ENCODE peak calls at places on chromosomes 12 and 14, in five cellular contexts. J is HCT116, B is IMR-90, R is neural progenitor cell, G is fibroblast of lung. I is an unnamed sample.

GRCh38 chr12:85130631-85131030 is 94.5 kb downstream of the LRRIQ1 start:
- DNase-seq in J (no peak), B (no peak), R (no peak), G (peak; percentile 0), I (peak; percentile 1)

GRCh38 chr14:103385994-103386491 is 828 bp downstream of the MARK3 start:
- DNase-seq in J (no peak), B (peak; percentile 31), R (peak; percentile 58), G (no peak), I (no peak)

GRCh38 chr14:51342226-51342625 is 102.2 kb downstream of the TMX1 start:
- DNase-seq in J (no peak), B (peak; percentile 56), R (no peak), G (peak; percentile 11), I (peak; percentile 60)

GRCh38 chr14:32457213-32457920 is 128.3 kb downstream of the AKAP6 start:
- DNase-seq in J (no peak), B (peak; percentile 84), R (no peak), G (peak; percentile 68), I (peak; percentile 42)

GRCh38 chr14:59688224-59689170 is 111.9 kb upstream of the CCDC175 start:
- DNase-seq in J (peak; percentile 24), B (peak; percentile 53), R (peak; percentile 69), G (peak; percentile 39), I (peak; percentile 10)

GRCh38 chr14:92501891-92502351 is 11.7 kb upstream of the RIN3 start:
- DNase-seq in J (no peak), B (peak; percentile 60), R (no peak), G (peak; percentile 58), I (peak; percentile 85)

GRCh38 chr12:80877706-80878384 is 59.9 kb downstream of the LIN7A start:
- DNase-seq in J (no peak), B (peak; percentile 49), R (no peak), G (peak; percentile 62), I (peak; percentile 45)

GRCh38 chr12:80226576-80226975 is 127.2 kb downstream of the OTOGL start:
- DNase-seq in J (no peak), B (peak; percentile 68), R (no peak), G (peak; percentile 16), I (peak; percentile 69)

GRCh38 chr12:131521326-131521725 is 189.6 kb upstream of the SFSWAP start:
- DNase-seq in J (no peak), B (no peak), R (no peak), G (no peak), I (no peak)

GRCh38 chr12:69096669-69097364 is 142.6 kb upstream of the CPSF6 start:
- DNase-seq in J (no peak), B (no peak), R (no peak), G (no peak), I (peak; percentile 68)

GRCh38 chr14:88129306-88130056 is 124.5 kb downstream of the GPR65 start:
- DNase-seq in J (no peak), B (peak; percentile 23), R (no peak), G (peak; percentile 7), I (peak; percentile 69)

GRCh38 chr12:27969011-27969900 is 3.3 kb downstream of the PTHLH start:
- DNase-seq in J (no peak), B (peak; percentile 29), R (peak; percentile 54), G (peak; percentile 38), I (peak; percentile 36)

GRCh38 chr12:7060353-7060954 is at the start of gene C1S:
- DNase-seq in J (no peak), B (peak; percentile 99), R (peak; percentile 6), G (peak; percentile 99), I (peak; percentile 92)

GRCh38 chr14:44788612-44789011 is 173.1 kb downstream of the KLHL28 start:
- DNase-seq in J (no peak), B (peak; percentile 12), R (no peak), G (no peak), I (no peak)

GRCh38 chr14:75911883-75912282 is 69.9 kb downstream of the TGFB3 start:
- DNase-seq in J (no peak), B (no peak), R (peak; percentile 89), G (no peak), I (peak; percentile 61)

GRCh38 chr12:54259194-54260011 is 20.5 kb downstream of the CBX5 start:
- DNase-seq in J (peak; percentile 72), B (peak; percentile 87), R (peak; percentile 99), G (peak; percentile 88), I (peak; percentile 78)

GRCh38 chr12:131264625-131265024 is 310.9 kb downstream of the ADGRD1 start:
- DNase-seq in J (no peak), B (no peak), R (no peak), G (no peak), I (no peak)

GRCh38 chr14:91953170-91953985 is 5.9 kb upstream of the FBLN5 start:
- DNase-seq in J (no peak), B (peak; percentile 59), R (no peak), G (peak; percentile 47), I (no peak)

GRCh38 chr12:45260854-45261253 is 45.0 kb downstream of the ANO6 start:
- DNase-seq in J (no peak), B (no peak), R (no peak), G (no peak), I (no peak)

GRCh38 chr12:124976999-124977398 is 11.9 kb downstream of the DHX37 start:
- DNase-seq in J (no peak), B (no peak), R (no peak), G (no peak), I (no peak)

GRCh38 chr14:69767369-69767999 is 542 bp downstream of the SRSF5 start:
- DNase-seq in J (peak; percentile 61), B (peak; percentile 90), R (peak; percentile 97), G (peak; percentile 91), I (peak; percentile 81)

GRCh38 chr14:91371011-91371989 is 46.3 kb downstream of the CCDC88C start:
- DNase-seq in J (no peak), B (no peak), R (no peak), G (no peak), I (no peak)

GRCh38 chr12:31362115-31362758 is 36.3 kb upstream of the SINHCAF start:
- DNase-seq in J (no peak), B (no peak), R (peak; percentile 72), G (no peak), I (no peak)

GRCh38 chr14:103204852-103205540 is 81.7 kb downstream of the TNFAIP2 start:
- DNase-seq in J (peak; percentile 40), B (peak; percentile 28), R (no peak), G (peak; percentile 31), I (peak; percentile 36)

GRCh38 chr12:128587918-128588317 is 235.8 kb downstream of the SLC15A4 start:
- DNase-seq in J (no peak), B (no peak), R (no peak), G (no peak), I (no peak)

GRCh38 chr14:69481815-69482568 is 2.5 kb upstream of the PLEKHD1 start:
- DNase-seq in J (no peak), B (no peak), R (no peak), G (no peak), I (no peak)

GRCh38 chr12:12534134-12534866 is 28.4 kb downstream of the DUSP16 start:
- DNase-seq in J (no peak), B (no peak), R (peak; percentile 29), G (no peak), I (no peak)

GRCh38 chr12:8052679-8053078 is 13.5 kb downstream of the C3AR1 start:
- DNase-seq in J (no peak), B (no peak), R (no peak), G (no peak), I (no peak)

DNA sequence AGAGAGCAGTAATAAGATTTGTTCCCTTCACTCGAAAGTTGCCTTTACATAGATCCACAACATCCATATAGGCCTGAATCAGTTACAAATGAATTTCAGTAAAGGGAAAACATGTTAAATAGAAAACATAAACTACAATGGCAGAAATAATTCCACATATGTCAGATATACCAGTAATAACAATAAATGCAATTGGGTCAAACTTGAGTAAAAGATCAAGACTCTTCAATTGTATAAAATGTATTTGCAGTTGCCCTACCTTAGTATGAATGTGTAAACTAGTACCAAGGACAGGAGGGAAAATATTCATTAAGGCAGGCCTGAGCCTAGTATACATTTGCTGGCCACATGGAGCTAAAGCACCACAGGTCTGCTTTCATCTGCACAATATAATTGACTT is 17.6 kb downstream of the NOS1 start:
- DNase-seq in J (no peak), B (no peak), R (no peak), G (no peak), I (no peak)
- H3K9ac ChIP-seq in J (no peak overlapping the region), B (no peak overlapping the region), R (no peak overlapping the region), G (no peak overlapping the region), I (no peak overlapping the region)

GRCh38 chr14:78157855-78158436 is 12.2 kb upstream of the NRXN3 start:
- DNase-seq in J (no peak), B (peak; percentile 1), R (peak; percentile 71), G (no peak), I (peak; percentile 29)

GRCh38 chr14:78154827-78155226 is 15.3 kb upstream of the NRXN3 start:
- DNase-seq in J (no peak), B (no peak), R (peak; percentile 53), G (no peak), I (no peak)

GRCh38 chr14:78152246-78153068 is 17.7 kb upstream of the NRXN3 start:
- DNase-seq in J (no peak), B (no peak), R (no peak), G (no peak), I (no peak)

GRCh38 chr14:78156196-78156595 is 14.0 kb upstream of the NRXN3 start:
- DNase-seq in J (no peak), B (no peak), R (no peak), G (no peak), I (no peak)

GRCh38 chr14:78153069-78153351 is 17.2 kb upstream of the NRXN3 start:
- DNase-seq in J (no peak), B (peak; percentile 0), R (no peak), G (no peak), I (peak; percentile 40)
- TF ChIP-seq CTCF in J (no peak), B (no peak), R (no peak), G (no peak), I (no peak)

GRCh38 chr12:114686421-114687268 is 2.7 kb upstream of the TBX3 start:
- DNase-seq in J (no peak), B (no peak), R (peak; percentile 25), G (no peak), I (no peak)

GRCh38 chr12:114684870-114685273 is 897 bp upstream of the TBX3 start:
- DNase-seq in J (no peak), B (no peak), R (no peak), G (no peak), I (no peak)

GRCh38 chr12:114684098-114684869 is at the start of gene TBX3:
- DNase-seq in J (peak; percentile 98), B (peak; percentile 99), R (peak; percentile 98), G (peak; percentile 100), I (peak; percentile 99)

GRCh38 chr12:114685869-114686268 is 1.9 kb upstream of the TBX3 start:
- DNase-seq in J (no peak), B (peak; percentile 71), R (peak; percentile 70), G (peak; percentile 76), I (no peak)

GRCh38 chr12:114685320-114685781 is 1.4 kb upstream of the TBX3 start:
- DNase-seq in J (no peak), B (no peak), R (peak; percentile 41), G (no peak), I (no peak)
- H3K4me3 ChIP-seq in J (peak overlapping the region; percentile 81), B (peak overlapping the region; percentile 48), R (peak overlapping the region; percentile 45), G (peak overlapping the region; percentile 89), I (peak overlapping the region; percentile 67)

GRCh38 chr12:67355428-67356385 is 86.5 kb downstream of the CAND1 start:
- DNase-seq in J (peak; percentile 34), B (peak; percentile 69), R (peak; percentile 79), G (peak; percentile 76), I (peak; percentile 57)
- H3K9ac ChIP-seq in J (no peak overlapping the region), B (no peak overlapping the region), R (no peak overlapping the region), G (no peak overlapping the region), I (no peak overlapping the region)